ENCODE peak calls at places on chromosomes 4 and X, in nine cellular contexts. Y is activated CD4-positive, alpha-beta T cell treated with anti-CD3 and anti-CD28 coated beads, Interleukin-2, amount 10 ng/mL, durations not matched to agents 7 days and 5 days; L is NCI-H1694 treated with DMSO at 0.1 percent for 48 hours; T is activated CD8-positive, alpha-beta memory T cell treated with anti-CD3 and anti-CD28 coated beads for 24 hours; U is SK-MEL-5; I is NCI-H345; W is NCI-H774; S is MV-4-11; F is T-helper 2 cell. H is an unnamed sample.

GRCh38 chr4:109547394-109547793 is 12.7 kb upstream of the MCUB start:
- DNase-seq in S (no peak), T (no peak), W (no peak), Y (no peak), U (no peak), F (no peak), L (no peak), I (no peak), H (no peak)

GRCh38 chr4:55069248-55069647 is 56.1 kb downstream of the KDR start:
- DNase-seq in T (no peak), W (no peak), I (no peak), F (no peak), S (no peak), Y (no peak), L (no peak), U (no peak), H (no peak)

GRCh38 chr4:109649872-109650271 is 53.4 kb downstream of the CASP6 start:
- DNase-seq in U (no peak), S (no peak), F (no peak), T (no peak), I (no peak), W (no peak), Y (peak), L (no peak), H (no peak)

GRCh38 chr4:77076889-77077635 is 1.3 kb upstream of the CCNI start:
- DNase-seq in U (no peak), T (peak), I (no peak), F (no peak), Y (no peak), W (no peak), L (no peak), S (no peak), H (peak)

GRCh38 chr4:77996076-77996475 is 61.0 kb upstream of the FRAS1 start:
- DNase-seq in T (no peak), Y (no peak), W (no peak), S (no peak), F (no peak), U (no peak), L (no peak), I (no peak), H (no peak)

GRCh38 chrX:16671005-16671404 is 21.0 kb downstream of the S100G start:
- DNase-seq in I (peak), F (no peak), T (no peak), Y (peak), W (no peak), U (peak), L (peak), S (peak), H (peak)

GRCh38 chr4:146638801-146639351 is at the start of gene POU4F2:
- DNase-seq in T (peak), I (peak), S (no peak), L (no peak), W (no peak), Y (no peak), F (no peak), U (no peak), H (no peak)

GRCh38 chr4:123649644-123650356 is 253.2 kb downstream of the SPRY1 start:
- DNase-seq in T (no peak), W (peak), Y (no peak), F (no peak), S (no peak), U (no peak), L (no peak), I (peak), H (peak)

GRCh38 chr4:54709281-54709854 is 51.6 kb downstream of the KIT start:
- DNase-seq in I (no peak), W (no peak), F (no peak), T (no peak), L (no peak), U (no peak), Y (no peak), S (peak), H (no peak)

GRCh38 chrX:7144126-7144525 is 3.4 kb upstream of the STS start:
- DNase-seq in S (peak), W (no peak), L (no peak), Y (no peak), I (no peak), T (no peak), F (no peak), U (no peak), H (no peak)

GRCh38 chrX:20116087-20116574 is 576 bp downstream of the MAP7D2 start:
- DNase-seq in L (no peak), F (no peak), I (no peak), U (no peak), W (no peak), Y (no peak), T (no peak), S (no peak), H (no peak)

GRCh38 chr4:82799006-82799881 is 648 bp upstream of the SCD5 start:
- DNase-seq in S (no peak), I (no peak), W (no peak), F (no peak), L (no peak), Y (no peak), U (no peak), T (no peak), H (no peak)

GRCh38 chr4:150461957-150462356 is 120.0 kb upstream of the MAB21L2 start:
- DNase-seq in T (no peak), U (no peak), Y (no peak), W (no peak), I (no peak), S (no peak), L (no peak), F (no peak), H (no peak)

GRCh38 chrX:49002091-49002935 is at the start of gene GRIPAP1:
- DNase-seq in U (peak), Y (peak), L (peak), W (peak), F (peak), T (peak), I (peak), S (peak), H (peak)

GRCh38 chr4:48340276-48340904 is 939 bp upstream of the SLAIN2 start:
- DNase-seq in F (no peak), Y (peak), T (no peak), L (no peak), U (peak), S (peak), I (no peak), W (no peak), H (no peak)

GRCh38 chr4:154958621-154959358 is 177.7 kb downstream of the RBM46 start:
- DNase-seq in W (no peak), L (no peak), S (no peak), T (no peak), I (no peak), F (no peak), Y (no peak), U (no peak), H (no peak)

GRCh38 chr4:102427599-102427998 is 73.6 kb upstream of the NFKB1 start:
- DNase-seq in S (no peak), L (no peak), Y (no peak), W (no peak), T (no peak), I (no peak), U (no peak), F (no peak), H (no peak)

GRCh38 chrX:136711147-136711546 is 63.2 kb downstream of the CD40LG start:
- DNase-seq in L (no peak), W (no peak), F (no peak), Y (peak), U (peak), S (no peak), T (no peak), I (peak), H (no peak)

GRCh38 chrX:19599253-19599652 is 83.9 kb upstream of the MAP3K15 start:
- DNase-seq in F (no peak), Y (no peak), S (no peak), I (no peak), U (no peak), L (no peak), W (no peak), T (no peak), H (no peak)

GRCh38 chr4:130542953-130543352 is 1447.0 kb downstream of the C4orf33 start:
- DNase-seq in I (no peak), U (no peak), F (no peak), W (no peak), Y (no peak), T (no peak), S (no peak), L (no peak), H (no peak)

GRCh38 chr4:30616943-30617646 is 103.1 kb upstream of the PCDH7 start:
- DNase-seq in I (no peak), U (peak), W (no peak), L (no peak), T (no peak), S (no peak), Y (no peak), F (no peak), H (no peak)

GRCh38 chr4:101790521-101791188 is at the start of gene BANK1:
- DNase-seq in Y (peak), S (peak), T (peak), W (no peak), L (no peak), I (peak), F (no peak), U (no peak), H (no peak)

GRCh38 chr4:70583952-70584834 is 7.9 kb upstream of the AMBN start:
- DNase-seq in L (no peak), W (peak), U (peak), I (peak), S (no peak), F (no peak), T (no peak), Y (no peak), H (no peak)

GRCh38 chr4:163166041-163166579 is 580 bp downstream of the NAF1 start:
- DNase-seq in L (no peak), T (peak), S (no peak), Y (peak), I (peak), F (peak), U (peak), W (no peak), H (peak)

GRCh38 chr4:24256547-24256946 is 327.8 kb downstream of the DHX15 start:
- DNase-seq in U (no peak), Y (no peak), F (no peak), S (no peak), L (no peak), W (no peak), T (no peak), I (no peak), H (no peak)

GRCh38 chr4:64144994-64145393 is 264.3 kb downstream of the TECRL start:
- DNase-seq in F (no peak), W (no peak), L (peak), S (no peak), I (peak), U (no peak), Y (no peak), T (no peak), H (no peak)

H was measured in NCI-H526 treated with DMSO at 0.1 percent for 48 hours.